ENCODE peak calls at places on chromosomes 6 and 20, in six cellular contexts. A is fibroblast of pulmonary artery; S is non-pigmented ciliary epithelial cell; K is prostate gland; V is stimulated activated CD8-positive, alpha-beta memory T cell treated with anti-CD3 and anti-CD28 coated beads, Interleukin-4, amount 100 ng/mL, for 4 hours; W is upper lobe of right lung. R is an unnamed sample.

GRCh38 chr6:87755697-87756671 is 54.0 kb upstream of the AKIRIN2 start:
- DNase-seq in V (no peak), K (no peak), A (peak), W (no peak), S (no peak), R (peak)

GRCh38 chr20:37395921-37396519 is 50.1 kb downstream of the SRC start:
- DNase-seq in K (no peak), S (no peak), W (no peak), V (no peak), A (no peak), R (no peak)

GRCh38 chr6:116291701-116292396 is 12.1 kb upstream of the TSPYL1 start:
- DNase-seq in A (no peak), V (no peak), S (no peak), K (no peak), W (no peak), R (no peak)

GRCh38 chr6:129134535-129134934 is 251.6 kb downstream of the LAMA2 start:
- DNase-seq in K (no peak), W (no peak), A (peak), S (no peak), V (no peak), R (no peak)

GRCh38 chr6:51855310-51856082 is 231.9 kb downstream of the PKHD1 start:
- DNase-seq in V (no peak), A (peak), W (no peak), K (peak), S (peak), R (peak)

GRCh38 chr6:103002282-103002681 is 1608.8 kb downstream of the GRIK2 start:
- DNase-seq in W (no peak), A (no peak), K (no peak), V (no peak), S (no peak), R (no peak)

GRCh38 chr6:119922814-119923213 is 573.3 kb upstream of the MAN1A1 start:
- DNase-seq in A (no peak), W (no peak), S (no peak), V (no peak), K (no peak), R (no peak)

GRCh38 chr6:20846602-20847028 is 312.4 kb downstream of the CDKAL1 start:
- DNase-seq in V (no peak), A (peak), K (no peak), S (no peak), W (no peak), R (peak)

GRCh38 chr20:40467703-40468411 is 221.2 kb downstream of the MAFB start:
- DNase-seq in K (no peak), A (no peak), W (no peak), V (no peak), S (no peak), R (no peak)

GRCh38 chr6:890201-890600 is 197.3 kb upstream of the EXOC2 start:
- DNase-seq in K (no peak), S (no peak), V (no peak), W (no peak), A (no peak), R (no peak)

GRCh38 chr6:38509713-38510112 is 130.0 kb downstream of the BTBD9 start:
- DNase-seq in W (no peak), A (peak), K (no peak), S (peak), V (no peak), R (peak)

GRCh38 chr20:40843251-40843650 is 154.2 kb upstream of the MAFB start:
- DNase-seq in V (no peak), S (no peak), A (no peak), K (no peak), W (no peak), R (peak)

GRCh38 chr20:36279776-36280175 is 26.4 kb upstream of the DLGAP4 start:
- DNase-seq in A (no peak), K (no peak), S (no peak), V (no peak), W (peak), R (no peak)

GRCh38 chr20:16904751-16905150 is 156.6 kb downstream of the OTOR start:
- DNase-seq in V (no peak), S (no peak), W (no peak), K (no peak), A (no peak), R (no peak)

GRCh38 chr6:48069280-48069679 is 41.7 kb downstream of the PTCHD4 start:
- DNase-seq in A (no peak), W (peak), K (no peak), S (no peak), V (no peak), R (peak)

GRCh38 chr6:158639056-158639455 is 5.5 kb downstream of the DYNLT1 start:
- DNase-seq in S (no peak), W (peak), V (no peak), K (no peak), A (no peak), R (no peak)

GRCh38 chr6:19603716-19604115 is 233.5 kb upstream of the ID4 start:
- DNase-seq in W (no peak), S (no peak), V (no peak), A (no peak), K (no peak), R (no peak)

GRCh38 chr6:146498309-146498708 is 45.3 kb upstream of the RAB32 start:
- DNase-seq in A (no peak), W (no peak), V (no peak), K (no peak), S (no peak), R (no peak)

GRCh38 chr6:13760948-13761347 is 49.3 kb upstream of the RANBP9 start:
- DNase-seq in S (no peak), W (no peak), V (no peak), K (no peak), A (peak), R (peak)

GRCh38 chr6:43910638-43911353 is 140.8 kb downstream of the VEGFA start:
- DNase-seq in W (no peak), K (no peak), S (no peak), A (peak), V (no peak), R (peak)

GRCh38 chr20:46044896-46045295 is 15.9 kb downstream of the SLC12A5 start:
- DNase-seq in S (no peak), A (no peak), V (no peak), W (no peak), K (no peak), R (no peak)

GRCh38 chr20:1467355-1468116 is 887 bp upstream of the NSFL1C start:
- DNase-seq in A (no peak), V (no peak), W (no peak), S (no peak), K (no peak), R (no peak)

GRCh38 chr20:3071610-3072529 is at the start of gene OXT:
- DNase-seq in A (no peak), S (no peak), W (peak), K (peak), V (peak), R (no peak)

GRCh38 chr6:6725834-6726194 is 137.3 kb downstream of the LY86 start:
- DNase-seq in V (no peak), A (no peak), W (peak), S (no peak), K (no peak), R (no peak)

GRCh38 chr20:56769971-56770570 is 141.0 kb downstream of the TFAP2C start:
- DNase-seq in K (no peak), W (no peak), A (no peak), S (no peak), V (no peak), R (peak)

GRCh38 chr6:57267586-57268293 is 45.6 kb upstream of the RAB23 start:
- DNase-seq in K (no peak), S (peak), V (no peak), W (no peak), A (peak), R (peak)

GRCh38 chr6:128200789-128201188 is 299.9 kb upstream of the THEMIS start:
- DNase-seq in V (no peak), S (no peak), W (no peak), K (no peak), A (no peak), R (no peak)

GRCh38 chr20:56922497-56922896 is 293.4 kb downstream of the TFAP2C start:
- DNase-seq in S (no peak), A (no peak), K (peak), W (no peak), V (no peak), R (no peak)

R was measured in fibroblast of mammary gland.